ENCODE peak calls at places on chromosomes 11 and 22, in four cellular contexts. B is HCT116, P is K562, L is HepG2. W is an unnamed sample. For H3K4me1, the result is how much of the 10 kb centered on the place peaks cover.

GRCh38 chr11:122604626-122605025 is 50.9 kb upstream of the UBASH3B start:
- DNase-seq in B (no peak), P (no peak), L (no peak), W (no peak)

GRCh38 chr11:69397732-69398131 is 83.7 kb upstream of the LINC01488 start:
- DNase-seq in B (no peak), P (no peak), L (no peak), W (no peak)

GRCh38 chr11:80519591-80520258 is 1078.9 kb upstream of the TENM4 start:
- DNase-seq in P (no peak), L (no peak), B (no peak), W (no peak)

GRCh38 chr11:73965076-73965763 is 14.4 kb downstream of the DNAJB13 start:
- DNase-seq in L (no peak), P (no peak), B (no peak), W (no peak)

GRCh38 chr11:6601041-6601461 is 2.4 kb downstream of the RRP8 start:
- DNase-seq in L (no peak), B (no peak), P (no peak), W (no peak)

GRCh38 chr11:2791521-2792375 is 92.0 kb upstream of the KCNQ1OT1 start:
- DNase-seq in P (no peak), L (no peak), B (no peak), W (no peak)

GRCh38 chr22:41517172-41518047 is 26.9 kb downstream of the POLR3H start:
- DNase-seq in P (peak), L (peak), B (no peak), W (no peak)

GRCh38 chr11:75454987-75455386 is 22.0 kb upstream of the KLHL35 start:
- DNase-seq in P (no peak), B (no peak), L (no peak), W (no peak)

GRCh38 chr22:19620742-19621371 is 93.4 kb upstream of the SEPTIN5 start:
- DNase-seq in P (no peak), L (no peak), B (no peak), W (no peak)

GRCh38 chr11:63910605-63911195 is 6.3 kb downstream of the RCOR2 start:
- DNase-seq in B (no peak), L (no peak), P (no peak), W (no peak)

GRCh38 chr22:28799125-28799833 is 1.1 kb downstream of the XBP1 start:
- DNase-seq in B (peak), L (peak), P (peak), W (peak)

GRCh38 chr11:33507967-33508366 is 192.7 kb downstream of the C11orf91 start:
- DNase-seq in L (peak), P (no peak), B (peak), W (no peak)

GRCh38 chr22:48948575-48949170 is 879.0 kb downstream of the BRD1 start:
- DNase-seq in P (no peak), L (no peak), B (no peak), W (no peak)

GRCh38 chr22:48302657-48303359 is 1524.9 kb downstream of the BRD1 start:
- DNase-seq in P (no peak), B (no peak), L (no peak), W (no peak)

GRCh38 chr11:131666006-131666405 is 295.6 kb downstream of the NTM start:
- DNase-seq in P (no peak), B (no peak), L (no peak), W (no peak)

GRCh38 chr22:17115311-17115710 is 5.8 kb downstream of the TMEM121B start:
- DNase-seq in L (no peak), P (no peak), B (no peak), W (no peak)

GRCh38 chr11:109405671-109406070 is 16.3 kb upstream of the C11orf87 start:
- DNase-seq in L (no peak), P (no peak), B (no peak), W (no peak)

GRCh38 chr11:67484847-67485311 is 2.1 kb downstream of the AIP start:
- DNase-seq in P (no peak), L (no peak), B (no peak), W (no peak)

GRCh38 chr22:26064048-26064447 is 105.2 kb upstream of the SEZ6L start:
- DNase-seq in L (no peak), B (no peak), P (no peak), W (no peak)

GRCh38 chr11:125745979-125746378 is at the start of gene PATE1:
- DNase-seq in L (no peak), B (no peak), P (no peak), W (no peak)

DNA sequence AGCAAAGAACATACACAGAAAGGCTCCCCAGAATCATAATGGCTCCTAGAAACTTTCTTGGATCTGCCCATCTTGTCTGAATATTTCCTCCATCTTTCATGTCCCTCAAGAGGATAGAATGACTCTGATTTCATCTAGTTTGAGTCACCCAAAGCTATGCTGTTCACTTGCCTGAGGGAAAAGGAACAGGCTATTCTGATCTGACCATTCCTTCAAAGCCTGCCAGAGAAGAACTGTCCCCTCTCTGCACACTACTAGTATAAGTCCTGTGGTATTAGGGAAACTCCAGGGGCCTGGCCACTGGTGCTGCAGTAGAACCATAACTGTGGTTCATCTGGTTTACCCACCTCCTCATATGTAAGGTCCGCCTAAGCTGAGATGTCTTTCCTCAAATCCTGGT is 2.4 kb upstream of the PATE1 start:
- DNase-seq in B (no peak), P (no peak), L (no peak), W (no peak)
- TF ChIP-seq TCF7L2 in B (no peak), P (no peak), L (no peak), W (no peak)

DNA sequence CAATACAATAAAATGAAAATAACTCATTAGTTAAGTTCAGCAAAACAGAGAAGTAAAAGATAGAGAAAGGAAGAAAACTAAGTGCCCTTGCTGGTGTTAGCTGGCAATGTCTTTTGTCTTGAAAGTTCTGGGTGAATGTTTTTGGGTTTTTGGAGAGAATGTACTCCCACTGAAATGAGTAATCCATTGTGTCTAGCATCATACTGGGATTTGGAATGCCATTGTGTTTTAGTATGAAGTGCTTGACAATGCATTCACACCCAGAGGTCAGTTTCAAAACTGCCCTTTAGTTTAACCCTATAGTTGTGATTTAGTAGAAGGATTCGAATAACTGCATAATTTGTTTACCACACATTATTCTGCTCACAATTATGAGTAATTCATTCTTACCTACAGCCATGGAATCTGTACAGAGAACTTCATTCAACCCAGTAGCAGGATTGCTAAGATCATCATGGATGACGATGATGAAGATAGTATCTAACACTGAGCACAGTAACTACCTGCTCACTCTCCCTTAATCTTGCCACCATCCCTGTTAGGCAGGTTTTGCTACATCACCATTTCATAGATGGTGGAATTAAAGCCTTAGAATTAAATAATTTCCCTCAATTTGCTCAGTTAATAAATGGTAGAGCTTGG is 33.9 kb downstream of the MAML2 start:
- DNase-seq in L (no peak), P (no peak), B (no peak), W (no peak)
- H3K4me1 ChIP-seq in L (under half), P (under half), B (half or more), W (half or more)

GRCh38 chr11:133986545-133986944 is 29.8 kb upstream of the IGSF9B start:
- DNase-seq in P (no peak), L (no peak), B (no peak), W (no peak)

GRCh38 chr11:133990501-133990900 is 33.7 kb upstream of the IGSF9B start:
- DNase-seq in B (no peak), P (no peak), L (no peak), W (no peak)

GRCh38 chr11:133991101-133991500 is 34.3 kb upstream of the IGSF9B start:
- DNase-seq in P (no peak), L (no peak), B (no peak), W (no peak)

GRCh38 chr11:133987221-133987620 is 30.5 kb upstream of the IGSF9B start:
- DNase-seq in P (no peak), B (no peak), L (no peak), W (no peak)

GRCh38 chr11:133988686-133989410 is 32.1 kb upstream of the IGSF9B start:
- DNase-seq in P (no peak), L (no peak), B (no peak), W (no peak)
- TF ChIP-seq REST in P (no peak), L (no peak), B (no peak), W (no peak)

GRCh38 chr22:23036684-23037428 is 33.5 kb upstream of the GNAZ start:
- DNase-seq in P (peak), L (peak), B (no peak), W (no peak)
- TF ChIP-seq TCF7L2 in P (no peak), L (no peak), B (no peak), W (no peak)

DNA sequence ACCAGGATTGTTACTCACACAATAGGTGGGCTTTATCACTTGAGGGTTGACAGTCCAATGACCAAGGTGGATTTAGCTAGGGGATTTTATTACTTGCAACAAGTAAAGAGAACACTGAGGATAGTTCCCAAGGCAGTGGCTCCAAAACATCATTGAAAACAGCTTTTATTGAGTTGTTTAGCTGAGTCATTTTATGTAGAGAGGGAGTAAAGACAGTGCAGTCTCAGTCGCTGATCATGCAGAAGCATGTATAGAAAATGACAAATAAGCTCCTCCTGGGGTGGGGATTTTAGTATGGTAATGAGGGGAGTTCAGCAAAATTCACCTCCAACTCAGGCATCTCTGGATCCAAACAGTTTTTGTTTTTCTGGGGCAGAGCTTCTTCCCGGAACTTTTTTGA is 163.0 kb upstream of the CCDC179 start:
- DNase-seq in P (no peak), L (no peak), B (no peak), W (no peak)
- H3K4me1 ChIP-seq in P (under half), L (under half), B (under half), W (under half)